ENCODE peak calls at places on chromosomes 2 and 18, in nine cellular contexts. O is brain microvascular endothelial cell; S is spleen; I is foreskin fibroblast; H is Peyer's patch; A is CD8-positive, alpha-beta T cell; Y is fibroblast of mammary gland; K is lower lobe of right lung; R is lower leg skin. B is an unnamed sample.

GRCh38 chr18:21257383-21257782 is 15.4 kb downstream of the GREB1L start:
- DNase-seq in O (no peak), S (no peak), I (no peak), H (no peak), A (no peak), Y (no peak), K (no peak), R (no peak), B (peak; percentile 72)

GRCh38 chr2:231886071-231886681 is 40.0 kb downstream of the NPPC start:
- DNase-seq in O (no peak), S (no peak), I (no peak), H (no peak), A (no peak), Y (no peak), K (no peak), R (peak; percentile 17), B (no peak)

GRCh38 chr18:35134190-35134730 is 93.0 kb downstream of the MAPRE2 start:
- DNase-seq in O (no peak), S (no peak), I (no peak), H (no peak), A (no peak), Y (no peak), K (no peak), R (no peak), B (no peak)

GRCh38 chr2:223032187-223033142 is 19.5 kb upstream of the KCNE4 start:
- DNase-seq in O (no peak), S (no peak), I (no peak), H (no peak), A (no peak), Y (peak; percentile 79), K (no peak), R (no peak), B (no peak)

GRCh38 chr2:101205521-101205998 is 47.1 kb upstream of the CNOT11 start:
- DNase-seq in O (peak; percentile 80), S (no peak), I (peak; percentile 76), H (peak; percentile 44), A (no peak), Y (peak; percentile 89), K (peak; percentile 53), R (no peak), B (peak; percentile 90)

GRCh38 chr2:88828397-88829137 is 137.1 kb downstream of the RPIA start:
- DNase-seq in O (no peak), S (peak; percentile 84), I (no peak), H (no peak), A (no peak), Y (peak; percentile 36), K (peak; percentile 48), R (no peak), B (no peak)

GRCh38 chr2:172409042-172409441 is 18.3 kb upstream of the ITGA6 start:
- DNase-seq in O (no peak), S (no peak), I (no peak), H (no peak), A (no peak), Y (no peak), K (no peak), R (no peak), B (no peak)

GRCh38 chr2:237156131-237156856 is 70.6 kb downstream of the COPS8 start:
- DNase-seq in O (peak; percentile 83), S (peak; percentile 60), I (peak; percentile 97), H (no peak), A (no peak), Y (peak; percentile 96), K (no peak), R (peak; percentile 96), B (peak; percentile 91)

GRCh38 chr2:106147665-106148064 is 46.4 kb downstream of the UXS1 start:
- DNase-seq in O (no peak), S (no peak), I (no peak), H (no peak), A (no peak), Y (no peak), K (no peak), R (no peak), B (no peak)

GRCh38 chr2:157628282-157628531 is 457 bp downstream of the ACVR1C start:
- DNase-seq in O (no peak), S (no peak), I (no peak), H (no peak), A (no peak), Y (no peak), K (no peak), R (no peak), B (no peak)

GRCh38 chr2:28231110-28231621 is 161.5 kb upstream of the FOSL2 start:
- DNase-seq in O (no peak), S (no peak), I (peak; percentile 70), H (no peak), A (no peak), Y (peak; percentile 59), K (no peak), R (no peak), B (peak; percentile 81)

GRCh38 chr2:176885661-176886060 is 326.9 kb upstream of the HNRNPA3 start:
- DNase-seq in O (no peak), S (no peak), I (no peak), H (no peak), A (no peak), Y (no peak), K (no peak), R (no peak), B (no peak)

GRCh38 chr2:84793641-84794040 is 87.2 kb downstream of the TRABD2A start:
- DNase-seq in O (no peak), S (no peak), I (no peak), H (no peak), A (no peak), Y (no peak), K (no peak), R (no peak), B (no peak)

GRCh38 chr18:70523798-70524182 is 234.9 kb downstream of the SOCS6 start:
- DNase-seq in O (no peak), S (no peak), I (no peak), H (no peak), A (no peak), Y (no peak), K (no peak), R (no peak), B (no peak)

GRCh38 chr2:61149074-61149473 is 12.9 kb upstream of the C2orf74 start:
- DNase-seq in O (no peak), S (no peak), I (no peak), H (no peak), A (no peak), Y (no peak), K (no peak), R (no peak), B (no peak)

GRCh38 chr2:137659616-137660015 is 304.7 kb upstream of the HNMT start:
- DNase-seq in O (peak; percentile 4), S (no peak), I (no peak), H (no peak), A (no peak), Y (peak; percentile 3), K (no peak), R (no peak), B (peak; percentile 21)

GRCh38 chr18:59070181-59070912 is 69.3 kb upstream of the SEC11C start:
- DNase-seq in O (peak; percentile 83), S (peak; percentile 91), I (peak; percentile 65), H (peak; percentile 78), A (peak; percentile 65), Y (peak; percentile 79), K (peak; percentile 84), R (peak; percentile 97), B (peak; percentile 76)

DNA sequence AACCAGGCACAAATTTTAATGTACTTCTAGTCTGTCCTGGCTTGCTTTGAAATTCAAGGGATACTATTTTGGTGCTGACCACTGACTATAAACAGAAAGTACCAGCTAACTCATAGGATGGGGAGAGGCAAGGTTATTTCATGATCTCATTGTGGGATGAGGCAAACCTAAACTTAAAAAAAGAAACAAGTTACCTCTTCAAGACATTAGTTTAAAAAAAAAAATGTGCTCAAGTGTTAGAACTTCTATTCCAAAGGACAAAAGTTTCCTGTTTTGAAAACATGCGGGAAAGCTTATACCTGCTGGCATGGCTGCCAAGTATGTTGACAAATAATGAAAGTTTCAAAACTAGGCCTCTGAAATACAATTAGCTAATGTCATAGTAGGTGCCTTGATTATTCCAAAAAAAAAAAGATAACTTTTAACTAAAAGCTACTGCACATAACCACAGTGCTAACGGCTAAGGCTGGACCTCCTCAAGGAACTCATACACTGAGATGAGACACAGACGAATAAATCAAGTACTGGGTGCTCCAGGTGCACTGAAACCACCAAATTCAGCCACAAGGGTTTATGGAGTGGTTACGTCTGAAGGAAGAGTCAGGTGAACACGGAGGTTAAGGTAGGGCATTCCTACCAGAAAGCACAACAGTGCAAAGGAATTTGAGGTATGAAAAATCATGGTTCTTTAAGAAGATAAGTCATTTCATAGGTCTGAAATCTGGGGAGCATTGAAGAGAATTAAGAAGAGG is 38.1 kb downstream of the TMEM131 start:
- DNase-seq in O (no peak), S (no peak), I (no peak), H (no peak), A (no peak), Y (no peak), K (no peak), R (no peak), B (no peak)
- TF ChIP-seq CTCF in O (no peak), S (no peak), I (no peak), H (no peak), A (no peak), Y (no peak), K (no peak), R (no peak), B (no peak)

GRCh38 chr2:239398536-239398935 is 2.3 kb downstream of the HDAC4 start:
- DNase-seq in O (no peak), S (peak; percentile 76), I (no peak), H (no peak), A (no peak), Y (no peak), K (no peak), R (peak; percentile 79), B (no peak)
- H3K4me3 ChIP-seq in O (no peak overlapping the region), S (no peak overlapping the region), I (no peak overlapping the region), H (no peak overlapping the region), A (no peak overlapping the region), Y (no peak overlapping the region), K (no peak overlapping the region), R (no peak overlapping the region), B (peak overlapping the region; percentile 66)

DNA sequence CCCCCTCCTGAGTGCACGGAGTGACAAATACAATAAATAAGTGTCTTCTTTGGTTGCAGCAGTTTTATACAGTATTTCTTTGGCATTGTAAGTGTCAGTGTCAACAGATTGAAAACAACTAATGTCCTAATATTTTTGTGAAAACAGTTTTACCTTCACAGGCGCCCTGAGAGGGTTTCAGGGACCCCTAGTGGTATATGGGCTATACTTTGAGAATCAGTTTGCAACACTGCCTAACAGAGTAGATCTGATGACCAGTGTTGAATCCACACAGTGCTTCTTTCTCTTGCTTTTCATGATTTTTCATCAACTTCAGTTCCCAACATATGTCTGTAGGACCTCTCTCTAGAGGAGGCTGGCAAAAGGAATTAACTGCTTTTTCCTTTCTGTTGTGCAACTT is 162.2 kb downstream of the PRPF40A start:
- DNase-seq in O (no peak), S (no peak), I (no peak), H (no peak), A (no peak), Y (peak; percentile 34), K (no peak), R (no peak), B (no peak)
- TF ChIP-seq CTCF in O (peak; percentile 64), S (no peak), I (peak; percentile 22), H (no peak), A (no peak), Y (peak; percentile 43), K (no peak), R (no peak), B (peak; percentile 15)

DNA sequence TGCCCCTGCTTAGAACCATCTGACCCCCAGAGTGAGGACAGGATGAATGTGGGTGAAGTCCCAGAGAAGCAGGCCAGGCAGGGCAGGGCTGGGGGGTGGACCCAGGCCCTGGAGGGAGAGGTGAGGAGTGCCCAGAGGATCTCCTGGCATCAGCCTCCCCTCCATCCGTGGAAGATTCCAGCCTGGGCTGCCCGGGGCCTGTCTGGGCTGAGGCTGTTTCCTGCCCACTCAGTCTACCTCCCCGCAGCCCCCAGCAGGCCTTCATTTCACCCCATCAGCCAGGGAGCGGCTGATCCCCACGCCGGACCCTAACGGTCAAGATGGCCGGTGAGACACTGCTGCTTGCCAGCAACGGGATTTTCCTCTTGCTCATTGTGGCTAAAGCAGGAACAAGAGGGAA is 35.3 kb upstream of the OTOF start:
- DNase-seq in O (no peak), S (peak; percentile 56), I (no peak), H (no peak), A (no peak), Y (no peak), K (no peak), R (no peak), B (no peak)
- H3K4me3 ChIP-seq in O (no peak overlapping the region), S (no peak overlapping the region), I (no peak overlapping the region), H (no peak overlapping the region), A (no peak overlapping the region), Y (no peak overlapping the region), K (no peak overlapping the region), R (no peak overlapping the region), B (no peak overlapping the region)